ENCODE peak calls at places on chromosomes 4 and X, in five cellular contexts. U, I, L, D and H are unnamed samples.

GRCh38 chr4:74292111-74292870 is 16.0 kb upstream of the EPGN start:
- DNase-seq in U (no peak), L (no peak), D (no peak), I (no peak), H (no peak)

GRCh38 chr4:173261052-173261451 is 73.1 kb downstream of the HMGB2 start:
- DNase-seq in I (no peak), D (no peak), U (no peak), L (no peak), H (no peak)

GRCh38 chr4:99234331-99235010 is 15.4 kb upstream of the ADH6 start:
- DNase-seq in U (no peak), D (no peak), I (no peak), L (no peak), H (no peak)

GRCh38 chrX:50927127-50927526 is 16.6 kb downstream of the BMP15 start:
- DNase-seq in D (no peak), I (no peak), U (no peak), L (no peak), H (no peak)

GRCh38 chr4:173735055-173735454 is 205.0 kb upstream of the HAND2 start:
- DNase-seq in L (no peak), D (no peak), I (no peak), U (no peak), H (no peak)

GRCh38 chr4:53132117-53132889 is 233.6 kb downstream of the SCFD2 start:
- DNase-seq in L (no peak), D (no peak), U (no peak), I (no peak), H (no peak)

GRCh38 chr4:101152521-101152920 is 194.8 kb downstream of the PPP3CA start:
- DNase-seq in L (no peak), D (no peak), U (no peak), I (no peak), H (no peak)

GRCh38 chrX:55759478-55759877 is 41.9 kb downstream of the RRAGB start:
- DNase-seq in I (no peak), L (no peak), U (no peak), D (no peak), H (no peak)

GRCh38 chr4:60201052-60201673 is 999.0 kb upstream of the ADGRL3 start:
- DNase-seq in U (peak; percentile 46), I (no peak), D (peak; percentile 42), L (peak; percentile 84), H (peak; percentile 62)

GRCh38 chr4:148852092-148852699 is 410.0 kb upstream of the NR3C2 start:
- DNase-seq in D (no peak), I (no peak), U (no peak), L (no peak), H (no peak)

GRCh38 chrX:94288972-94289371 is 615.0 kb downstream of the FAM133A start:
- DNase-seq in D (no peak), I (no peak), L (no peak), U (no peak), H (no peak)

GRCh38 chr4:86007042-86007441 is 352.8 kb downstream of the MAPK10 start:
- DNase-seq in I (no peak), D (no peak), L (no peak), U (no peak), H (no peak)

GRCh38 chr4:182978152-182978827 is 61.1 kb upstream of the DCTD start:
- DNase-seq in U (no peak), D (no peak), L (no peak), I (no peak), H (peak; percentile 44)

GRCh38 chr4:41303372-41304118 is 46.8 kb downstream of the UCHL1 start:
- DNase-seq in L (no peak), U (no peak), I (no peak), D (no peak), H (peak; percentile 28)

GRCh38 chr4:150849016-150849415 is 166.1 kb downstream of the LRBA start:
- DNase-seq in U (no peak), L (no peak), D (no peak), I (no peak), H (no peak)

GRCh38 chr4:168631241-168632151 is 134.6 kb downstream of the PALLD start:
- DNase-seq in U (no peak), I (peak; percentile 72), L (peak; percentile 90), D (no peak), H (peak; percentile 81)

GRCh38 chrX:22220941-22221340 is 51.8 kb upstream of the CBLL2 start:
- DNase-seq in L (no peak), I (no peak), D (no peak), U (no peak), H (no peak)

GRCh38 chrX:22097295-22097694 is 65.2 kb downstream of the PHEX start:
- DNase-seq in U (no peak), I (no peak), D (no peak), L (no peak), H (no peak)

GRCh38 chr4:89915937-89916336 is 21.3 kb downstream of the MMRN1 start:
- DNase-seq in L (no peak), U (no peak), D (no peak), I (no peak), H (no peak)

GRCh38 chr4:150952167-150952845 is 62.8 kb downstream of the LRBA start:
- DNase-seq in U (peak; percentile 9), I (no peak), D (no peak), L (no peak), H (no peak)

GRCh38 chrX:155857561-155857960 is 23.6 kb upstream of the VAMP7 start:
- DNase-seq in I (no peak), U (no peak), L (peak; percentile 51), D (no peak), H (no peak)

GRCh38 chr4:7242766-7243165 is 50.4 kb downstream of the SORCS2 start:
- DNase-seq in I (no peak), U (no peak), L (no peak), D (no peak), H (no peak)

GRCh38 chrX:23478056-23478455 is 143.4 kb downstream of the PTCHD1 start:
- DNase-seq in L (no peak), U (no peak), I (no peak), D (no peak), H (no peak)

DNA sequence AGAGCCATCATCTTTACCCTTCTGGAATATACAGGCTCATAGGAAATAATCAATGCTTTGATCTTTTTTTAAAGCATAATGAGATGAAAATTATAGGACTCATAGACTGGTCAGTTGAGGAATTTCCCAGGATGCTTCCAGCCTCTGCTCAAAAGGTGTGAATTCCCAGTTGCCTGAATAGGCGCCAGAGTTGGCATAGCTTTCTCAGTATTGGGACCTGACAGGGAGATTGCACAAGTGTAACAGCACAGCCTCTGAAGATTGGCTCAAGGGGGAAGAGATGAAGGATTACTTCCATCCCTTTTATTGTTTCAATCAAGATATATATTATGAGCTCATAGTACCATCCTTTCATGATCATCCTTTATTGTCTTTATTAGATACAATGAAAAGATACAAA is 17.9 kb downstream of the TET2 start:
- DNase-seq in D (no peak), U (no peak), I (no peak), L (no peak), H (no peak)
- H3K4me1 ChIP-seq in D (no peaks in the 10 kb centered on the region), U (no peaks in the 10 kb centered on the region), I (no peaks in the 10 kb centered on the region), L (peaks cover 6% of the 10 kb centered on the region), H (no peaks in the 10 kb centered on the region)

DNA sequence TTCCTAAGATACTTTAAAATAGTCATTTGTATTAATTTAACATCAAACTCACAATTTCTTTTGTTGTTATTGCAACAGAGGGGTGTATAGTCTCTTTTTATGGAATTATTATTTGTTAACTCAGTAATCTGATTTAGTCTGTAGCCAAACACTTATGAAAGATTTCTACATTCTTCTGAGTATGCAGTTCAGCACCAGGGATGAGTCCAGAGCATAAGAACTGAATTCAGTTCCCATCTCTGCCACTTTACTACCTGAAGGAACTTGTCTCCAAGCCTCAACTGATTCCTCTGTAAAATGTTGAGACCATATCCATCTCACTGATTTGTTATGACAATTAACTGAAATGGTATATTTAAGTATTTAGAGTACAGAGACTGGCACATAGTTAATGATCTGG is 45.5 kb downstream of the METTL14 start:
- DNase-seq in U (no peak), I (no peak), L (no peak), D (no peak), H (no peak)
- H3K36me3 ChIP-seq in U (peaks cover 41% of the 10 kb centered on the region), I (peaks cover 67% of the 10 kb centered on the region), L (peaks cover 80% of the 10 kb centered on the region), D (peaks cover 59% of the 10 kb centered on the region), H (peaks cover 80% of the 10 kb centered on the region)

GRCh38 chrX:149493567-149494562 is 11.2 kb downstream of the IDS start:
- DNase-seq in D (no peak), U (peak; percentile 11), I (no peak), L (peak; percentile 24), H (no peak)
- TF ChIP-seq CTCF in D (peak; percentile 6), U (peak; percentile 31), I (peak; percentile 25), L (peak; percentile 49), H (peak; percentile 22)

GRCh38 chr4:153467154-153467896 is 1.2 kb downstream of the TMEM131L start:
- DNase-seq in I (no peak), D (peak; percentile 60), L (peak; percentile 90), U (peak; percentile 66), H (peak; percentile 34)

GRCh38 chr4:153467897-153468262 is 1.7 kb downstream of the TMEM131L start:
- DNase-seq in U (no peak), D (peak; percentile 52), I (no peak), L (no peak), H (no peak)

GRCh38 chr4:153465922-153466636 is at the start of gene TMEM131L:
- DNase-seq in D (peak; percentile 81), U (peak; percentile 91), I (no peak), L (peak; percentile 90), H (peak; percentile 87)

GRCh38 chr4:153465583-153465921 is 608 bp upstream of the TMEM131L start:
- DNase-seq in U (peak; percentile 56), I (peak; percentile 72), D (peak; percentile 55), L (no peak), H (peak; percentile 49)

GRCh38 chr4:153466637-153467153 is 535 bp downstream of the TMEM131L start:
- DNase-seq in I (no peak), D (no peak), U (no peak), L (peak; percentile 68), H (peak; percentile 18)
- H3K4me1 ChIP-seq in I (no peaks in the 10 kb centered on the region), D (peaks cover 53% of the 10 kb centered on the region), U (peaks cover 29% of the 10 kb centered on the region), L (no peaks in the 10 kb centered on the region), H (peaks cover 13% of the 10 kb centered on the region)

GRCh38 chr4:160595646-160596045 is 1492.8 kb downstream of the RAPGEF2 start:
- DNase-seq in D (no peak), U (no peak), I (no peak), L (no peak), H (no peak)
- H3K36me3 ChIP-seq in D (no peaks in the 10 kb centered on the region), U (no peaks in the 10 kb centered on the region), I (no peaks in the 10 kb centered on the region), L (no peaks in the 10 kb centered on the region), H (no peaks in the 10 kb centered on the region)

GRCh38 chr4:124713213-124713592 is 671 bp upstream of the ANKRD50 start:
- DNase-seq in D (peak; percentile 44), U (peak; percentile 68), I (peak; percentile 73), L (peak; percentile 85), H (peak; percentile 88)
- TF ChIP-seq CTCF in D (peak; percentile 6), U (peak; percentile 73), I (peak; percentile 63), L (peak; percentile 69), H (peak; percentile 66)